ENCODE peak calls at places on chromosomes 1 and 21, in seven cellular contexts. One of them, this sample, is unnamed.

GRCh38 chr1:1625404-1625775 is 6.6 kb upstream of the MMP23B start:
- DNase-seq in CD4-positive, alpha-beta T cell: no peak
- DNase-seq in activated CD4-positive, alpha-beta memory T cell treated with anti-CD3 and anti-CD28 coated beads for 36 hours: no peak
- DNase-seq in head of caudate nucleus: no peak
- DNase-seq in NCI-H1417: no peak
- DNase-seq in sigmoid colon: no peak
- DNase-seq in activated naive CD4-positive, alpha-beta T cell treated with Interleukin-2 at 50 U/mL for 16 hours: no peak
- DNase-seq in this sample: no peak

GRCh38 chr1:70284366-70284765 is 63.2 kb downstream of the SRSF11 start:
- DNase-seq in CD4-positive, alpha-beta T cell: no peak
- DNase-seq in activated CD4-positive, alpha-beta memory T cell treated with anti-CD3 and anti-CD28 coated beads for 36 hours: no peak
- DNase-seq in head of caudate nucleus: no peak
- DNase-seq in NCI-H1417: no peak
- DNase-seq in sigmoid colon: no peak
- DNase-seq in activated naive CD4-positive, alpha-beta T cell treated with Interleukin-2 at 50 U/mL for 16 hours: no peak
- DNase-seq in this sample: no peak

GRCh38 chr1:149936992-149937705 is 470 bp upstream of the MTMR11 start:
- DNase-seq in CD4-positive, alpha-beta T cell: no peak
- DNase-seq in activated CD4-positive, alpha-beta memory T cell treated with anti-CD3 and anti-CD28 coated beads for 36 hours: no peak
- DNase-seq in head of caudate nucleus: no peak
- DNase-seq in NCI-H1417: no peak
- DNase-seq in sigmoid colon: no peak
- DNase-seq in activated naive CD4-positive, alpha-beta T cell treated with Interleukin-2 at 50 U/mL for 16 hours: no peak
- DNase-seq in this sample: no peak

GRCh38 chr21:35738342-35738961 is 321.9 kb downstream of the SETD4 start:
- DNase-seq in CD4-positive, alpha-beta T cell: no peak
- DNase-seq in activated CD4-positive, alpha-beta memory T cell treated with anti-CD3 and anti-CD28 coated beads for 36 hours: no peak
- DNase-seq in head of caudate nucleus: no peak
- DNase-seq in NCI-H1417: peak
- DNase-seq in sigmoid colon: no peak
- DNase-seq in activated naive CD4-positive, alpha-beta T cell treated with Interleukin-2 at 50 U/mL for 16 hours: no peak
- DNase-seq in this sample: peak

GRCh38 chr1:235763962-235764361 is 102.7 kb downstream of the LYST start:
- DNase-seq in CD4-positive, alpha-beta T cell: no peak
- DNase-seq in activated CD4-positive, alpha-beta memory T cell treated with anti-CD3 and anti-CD28 coated beads for 36 hours: peak
- DNase-seq in head of caudate nucleus: no peak
- DNase-seq in NCI-H1417: no peak
- DNase-seq in sigmoid colon: no peak
- DNase-seq in activated naive CD4-positive, alpha-beta T cell treated with Interleukin-2 at 50 U/mL for 16 hours: no peak
- DNase-seq in this sample: no peak

GRCh38 chr1:234889643-234890042 is 239.0 kb downstream of the TOMM20 start:
- DNase-seq in CD4-positive, alpha-beta T cell: no peak
- DNase-seq in activated CD4-positive, alpha-beta memory T cell treated with anti-CD3 and anti-CD28 coated beads for 36 hours: no peak
- DNase-seq in head of caudate nucleus: no peak
- DNase-seq in NCI-H1417: no peak
- DNase-seq in sigmoid colon: peak
- DNase-seq in activated naive CD4-positive, alpha-beta T cell treated with Interleukin-2 at 50 U/mL for 16 hours: no peak
- DNase-seq in this sample: no peak

GRCh38 chr1:2786329-2787162 is 14.9 kb downstream of the TTC34 start:
- DNase-seq in CD4-positive, alpha-beta T cell: peak
- DNase-seq in activated CD4-positive, alpha-beta memory T cell treated with anti-CD3 and anti-CD28 coated beads for 36 hours: peak
- DNase-seq in head of caudate nucleus: peak
- DNase-seq in NCI-H1417: peak
- DNase-seq in sigmoid colon: peak
- DNase-seq in activated naive CD4-positive, alpha-beta T cell treated with Interleukin-2 at 50 U/mL for 16 hours: peak
- DNase-seq in this sample: no peak

GRCh38 chr1:55300975-55301374 is 85.8 kb upstream of the USP24 start:
- DNase-seq in CD4-positive, alpha-beta T cell: no peak
- DNase-seq in activated CD4-positive, alpha-beta memory T cell treated with anti-CD3 and anti-CD28 coated beads for 36 hours: no peak
- DNase-seq in head of caudate nucleus: no peak
- DNase-seq in NCI-H1417: no peak
- DNase-seq in sigmoid colon: no peak
- DNase-seq in activated naive CD4-positive, alpha-beta T cell treated with Interleukin-2 at 50 U/mL for 16 hours: no peak
- DNase-seq in this sample: no peak

GRCh38 chr1:227125929-227126545 is 185.9 kb downstream of the COQ8A start:
- DNase-seq in CD4-positive, alpha-beta T cell: no peak
- DNase-seq in activated CD4-positive, alpha-beta memory T cell treated with anti-CD3 and anti-CD28 coated beads for 36 hours: no peak
- DNase-seq in head of caudate nucleus: no peak
- DNase-seq in NCI-H1417: peak
- DNase-seq in sigmoid colon: no peak
- DNase-seq in activated naive CD4-positive, alpha-beta T cell treated with Interleukin-2 at 50 U/mL for 16 hours: no peak
- DNase-seq in this sample: no peak